ENCODE peak calls at places on chromosomes 2 and 18, in six cellular contexts. One of them, this sample, is unnamed.

GRCh38 chr2:144426981-144427479 is 92.9 kb downstream of the ZEB2 start:
- DNase-seq in coronary artery: no peak
- DNase-seq in cardiac fibroblast: peak
- DNase-seq in heart left ventricle: no peak
- DNase-seq in cardiac muscle cell: peak
- DNase-seq in lower leg skin: no peak
- DNase-seq in this sample: peak

GRCh38 chr2:71939588-71940535 is 207.8 kb downstream of the CYP26B1 start:
- DNase-seq in coronary artery: peak
- DNase-seq in cardiac fibroblast: peak
- DNase-seq in heart left ventricle: no peak
- DNase-seq in cardiac muscle cell: peak
- DNase-seq in lower leg skin: peak
- DNase-seq in this sample: peak

GRCh38 chr2:127065299-127065931 is 41.5 kb downstream of the BIN1 start:
- DNase-seq in coronary artery: no peak
- DNase-seq in cardiac fibroblast: no peak
- DNase-seq in heart left ventricle: no peak
- DNase-seq in cardiac muscle cell: no peak
- DNase-seq in lower leg skin: no peak
- DNase-seq in this sample: no peak

GRCh38 chr2:237452846-237453245 is 34.2 kb upstream of the MLPH start:
- DNase-seq in coronary artery: no peak
- DNase-seq in cardiac fibroblast: no peak
- DNase-seq in heart left ventricle: no peak
- DNase-seq in cardiac muscle cell: no peak
- DNase-seq in lower leg skin: no peak
- DNase-seq in this sample: no peak

GRCh38 chr2:239910404-239910803 is 114.7 kb downstream of the NDUFA10 start:
- DNase-seq in coronary artery: peak
- DNase-seq in cardiac fibroblast: no peak
- DNase-seq in heart left ventricle: no peak
- DNase-seq in cardiac muscle cell: no peak
- DNase-seq in lower leg skin: no peak
- DNase-seq in this sample: no peak

GRCh38 chr2:108947271-108947907 is 41.6 kb downstream of the EDAR start:
- DNase-seq in coronary artery: no peak
- DNase-seq in cardiac fibroblast: no peak
- DNase-seq in heart left ventricle: no peak
- DNase-seq in cardiac muscle cell: no peak
- DNase-seq in lower leg skin: no peak
- DNase-seq in this sample: no peak

GRCh38 chr18:48940854-48941531 is 9.8 kb downstream of the SMAD7 start:
- DNase-seq in coronary artery: no peak
- DNase-seq in cardiac fibroblast: no peak
- DNase-seq in heart left ventricle: no peak
- DNase-seq in cardiac muscle cell: no peak
- DNase-seq in lower leg skin: no peak
- DNase-seq in this sample: peak

GRCh38 chr2:209476367-209477191 is 52.7 kb downstream of the MAP2 start:
- DNase-seq in coronary artery: no peak
- DNase-seq in cardiac fibroblast: peak
- DNase-seq in heart left ventricle: no peak
- DNase-seq in cardiac muscle cell: peak
- DNase-seq in lower leg skin: no peak
- DNase-seq in this sample: peak

GRCh38 chr18:31044926-31045325 is 2.4 kb upstream of the DSC3 start:
- DNase-seq in coronary artery: no peak
- DNase-seq in cardiac fibroblast: peak
- DNase-seq in heart left ventricle: no peak
- DNase-seq in cardiac muscle cell: peak
- DNase-seq in lower leg skin: no peak
- DNase-seq in this sample: no peak

GRCh38 chr18:2908946-2909335 is 62.1 kb downstream of the EMILIN2 start:
- DNase-seq in coronary artery: peak
- DNase-seq in cardiac fibroblast: no peak
- DNase-seq in heart left ventricle: no peak
- DNase-seq in cardiac muscle cell: no peak
- DNase-seq in lower leg skin: no peak
- DNase-seq in this sample: no peak

GRCh38 chr2:203572316-203572715 is 37.2 kb upstream of the RAPH1 start:
- DNase-seq in coronary artery: no peak
- DNase-seq in cardiac fibroblast: no peak
- DNase-seq in heart left ventricle: no peak
- DNase-seq in cardiac muscle cell: no peak
- DNase-seq in lower leg skin: no peak
- DNase-seq in this sample: no peak

GRCh38 chr2:144890828-144891227 is 370.9 kb upstream of the ZEB2 start:
- DNase-seq in coronary artery: no peak
- DNase-seq in cardiac fibroblast: peak
- DNase-seq in heart left ventricle: no peak
- DNase-seq in cardiac muscle cell: peak
- DNase-seq in lower leg skin: no peak
- DNase-seq in this sample: peak

GRCh38 chr18:54217624-54218023 is 6.8 kb downstream of the MBD2 start:
- DNase-seq in coronary artery: no peak
- DNase-seq in cardiac fibroblast: no peak
- DNase-seq in heart left ventricle: no peak
- DNase-seq in cardiac muscle cell: no peak
- DNase-seq in lower leg skin: no peak
- DNase-seq in this sample: no peak

GRCh38 chr2:974454-974853 is 23.8 kb downstream of the SNTG2 start:
- DNase-seq in coronary artery: no peak
- DNase-seq in cardiac fibroblast: peak
- DNase-seq in heart left ventricle: no peak
- DNase-seq in cardiac muscle cell: peak
- DNase-seq in lower leg skin: no peak
- DNase-seq in this sample: no peak

GRCh38 chr2:40820319-40820718 is 368.4 kb upstream of the SLC8A1 start:
- DNase-seq in coronary artery: no peak
- DNase-seq in cardiac fibroblast: peak
- DNase-seq in heart left ventricle: no peak
- DNase-seq in cardiac muscle cell: no peak
- DNase-seq in lower leg skin: no peak
- DNase-seq in this sample: no peak

GRCh38 chr2:6069354-6069753 is 377.2 kb downstream of the SOX11 start:
- DNase-seq in coronary artery: no peak
- DNase-seq in cardiac fibroblast: no peak
- DNase-seq in heart left ventricle: no peak
- DNase-seq in cardiac muscle cell: no peak
- DNase-seq in lower leg skin: no peak
- DNase-seq in this sample: no peak

GRCh38 chr18:76882186-76882585 is 59.8 kb downstream of the ZNF236 start:
- DNase-seq in coronary artery: no peak
- DNase-seq in cardiac fibroblast: no peak
- DNase-seq in heart left ventricle: no peak
- DNase-seq in cardiac muscle cell: no peak
- DNase-seq in lower leg skin: no peak
- DNase-seq in this sample: no peak

GRCh38 chr2:25692143-25692542 is 18.8 kb upstream of the DTNB start:
- DNase-seq in coronary artery: no peak
- DNase-seq in cardiac fibroblast: peak
- DNase-seq in heart left ventricle: no peak
- DNase-seq in cardiac muscle cell: peak
- DNase-seq in lower leg skin: no peak
- DNase-seq in this sample: no peak

GRCh38 chr18:63987743-63988142 is 17.9 kb downstream of the SERPINB8 start:
- DNase-seq in coronary artery: no peak
- DNase-seq in cardiac fibroblast: peak
- DNase-seq in heart left ventricle: no peak
- DNase-seq in cardiac muscle cell: peak
- DNase-seq in lower leg skin: no peak
- DNase-seq in this sample: peak

GRCh38 chr18:61471832-61472406 is 138.7 kb downstream of the CDH20 start:
- DNase-seq in coronary artery: no peak
- DNase-seq in cardiac fibroblast: no peak
- DNase-seq in heart left ventricle: no peak
- DNase-seq in cardiac muscle cell: no peak
- DNase-seq in lower leg skin: no peak
- DNase-seq in this sample: no peak

GRCh38 chr2:17576802-17577201 is 36.3 kb downstream of the VSNL1 start:
- DNase-seq in coronary artery: no peak
- DNase-seq in cardiac fibroblast: no peak
- DNase-seq in heart left ventricle: no peak
- DNase-seq in cardiac muscle cell: no peak
- DNase-seq in lower leg skin: no peak
- DNase-seq in this sample: no peak

GRCh38 chr2:23436346-23437099 is 51.5 kb downstream of the KLHL29 start:
- DNase-seq in coronary artery: peak
- DNase-seq in cardiac fibroblast: no peak
- DNase-seq in heart left ventricle: no peak
- DNase-seq in cardiac muscle cell: no peak
- DNase-seq in lower leg skin: no peak
- DNase-seq in this sample: no peak

GRCh38 chr2:233938676-233939370 is 21.6 kb downstream of the TRPM8 start:
- DNase-seq in coronary artery: no peak
- DNase-seq in cardiac fibroblast: no peak
- DNase-seq in heart left ventricle: no peak
- DNase-seq in cardiac muscle cell: no peak
- DNase-seq in lower leg skin: no peak
- DNase-seq in this sample: no peak

GRCh38 chr2:169663247-169663646 is 31.0 kb downstream of the CFAP210 start:
- DNase-seq in coronary artery: no peak
- DNase-seq in cardiac fibroblast: no peak
- DNase-seq in heart left ventricle: no peak
- DNase-seq in cardiac muscle cell: no peak
- DNase-seq in lower leg skin: no peak
- DNase-seq in this sample: no peak

GRCh38 chr2:169664600-169664977 is 29.6 kb downstream of the CFAP210 start:
- DNase-seq in coronary artery: no peak
- DNase-seq in cardiac fibroblast: peak
- DNase-seq in heart left ventricle: no peak
- DNase-seq in cardiac muscle cell: peak
- DNase-seq in lower leg skin: no peak
- DNase-seq in this sample: no peak

GRCh38 chr2:169667583-169667982 is 26.6 kb downstream of the CFAP210 start:
- DNase-seq in coronary artery: no peak
- DNase-seq in cardiac fibroblast: no peak
- DNase-seq in heart left ventricle: no peak
- DNase-seq in cardiac muscle cell: no peak
- DNase-seq in lower leg skin: no peak
- DNase-seq in this sample: no peak

GRCh38 chr2:169662744-169663143 is 31.5 kb downstream of the CFAP210 start:
- DNase-seq in coronary artery: no peak
- DNase-seq in cardiac fibroblast: no peak
- DNase-seq in heart left ventricle: no peak
- DNase-seq in cardiac muscle cell: no peak
- DNase-seq in lower leg skin: no peak
- DNase-seq in this sample: no peak

GRCh38 chr2:169664978-169665930 is 29.0 kb downstream of the CFAP210 start:
- DNase-seq in coronary artery: no peak
- DNase-seq in cardiac fibroblast: peak
- DNase-seq in heart left ventricle: no peak
- DNase-seq in cardiac muscle cell: peak
- DNase-seq in lower leg skin: no peak
- DNase-seq in this sample: no peak
- TF ChIP-seq CTCF in coronary artery: no peak
- TF ChIP-seq CTCF in cardiac fibroblast: no peak
- TF ChIP-seq CTCF in heart left ventricle: no peak
- TF ChIP-seq CTCF in cardiac muscle cell: no peak
- TF ChIP-seq CTCF in lower leg skin: no peak
- TF ChIP-seq CTCF in this sample: no peak

GRCh38 chr2:173099271-173099670 is 23.6 kb downstream of the MAP3K20 start:
- DNase-seq in coronary artery: no peak
- DNase-seq in cardiac fibroblast: no peak
- DNase-seq in heart left ventricle: no peak
- DNase-seq in cardiac muscle cell: no peak
- DNase-seq in lower leg skin: no peak
- DNase-seq in this sample: no peak

GRCh38 chr2:173094731-173095130 is 19.1 kb downstream of the MAP3K20 start:
- DNase-seq in coronary artery: no peak
- DNase-seq in cardiac fibroblast: no peak
- DNase-seq in heart left ventricle: no peak
- DNase-seq in cardiac muscle cell: no peak
- DNase-seq in lower leg skin: no peak
- DNase-seq in this sample: no peak

GRCh38 chr2:173090973-173091660 is 15.5 kb downstream of the MAP3K20 start:
- DNase-seq in coronary artery: no peak
- DNase-seq in cardiac fibroblast: no peak
- DNase-seq in heart left ventricle: peak
- DNase-seq in cardiac muscle cell: no peak
- DNase-seq in lower leg skin: no peak
- DNase-seq in this sample: peak

GRCh38 chr2:173092844-173093402 is 17.3 kb downstream of the MAP3K20 start:
- DNase-seq in coronary artery: no peak
- DNase-seq in cardiac fibroblast: no peak
- DNase-seq in heart left ventricle: no peak
- DNase-seq in cardiac muscle cell: no peak
- DNase-seq in lower leg skin: no peak
- DNase-seq in this sample: no peak

DNA sequence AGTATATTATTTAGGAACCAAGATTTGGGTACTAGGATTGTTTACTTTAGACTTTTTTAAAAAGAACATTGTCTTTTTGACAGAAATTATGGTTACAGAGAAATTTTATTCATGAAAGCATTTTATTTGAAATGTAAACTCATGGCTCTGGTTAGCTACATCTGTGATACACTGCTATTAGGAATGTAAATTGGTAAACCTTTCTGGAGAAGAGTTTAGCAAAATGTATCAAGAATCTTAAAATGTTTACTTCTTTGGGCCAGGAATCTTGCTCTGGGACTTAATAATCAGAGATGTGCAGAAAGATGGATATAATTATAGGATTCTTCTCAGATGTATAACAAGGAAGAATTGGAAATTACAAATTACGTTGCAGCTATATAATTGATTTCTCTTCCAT is 19.7 kb downstream of the MAP3K20 start:
- DNase-seq in coronary artery: no peak
- DNase-seq in cardiac fibroblast: no peak
- DNase-seq in heart left ventricle: no peak
- DNase-seq in cardiac muscle cell: no peak
- DNase-seq in lower leg skin: no peak
- DNase-seq in this sample: no peak
- H3K4me3 ChIP-seq in coronary artery: no peak
- H3K4me3 ChIP-seq in cardiac fibroblast: no peak
- H3K4me3 ChIP-seq in heart left ventricle: no peak
- H3K4me3 ChIP-seq in cardiac muscle cell: no peak
- H3K4me3 ChIP-seq in lower leg skin: no peak
- H3K4me3 ChIP-seq in this sample: no peak

GRCh38 chr2:42928692-42929576 is 136.6 kb upstream of the HAAO start:
- DNase-seq in coronary artery: no peak
- DNase-seq in cardiac fibroblast: peak
- DNase-seq in heart left ventricle: no peak
- DNase-seq in cardiac muscle cell: peak
- DNase-seq in lower leg skin: no peak
- DNase-seq in this sample: peak
- TF ChIP-seq CTCF in coronary artery: no peak
- TF ChIP-seq CTCF in cardiac fibroblast: peak
- TF ChIP-seq CTCF in heart left ventricle: peak
- TF ChIP-seq CTCF in cardiac muscle cell: peak
- TF ChIP-seq CTCF in lower leg skin: no peak
- TF ChIP-seq CTCF in this sample: peak

DNA sequence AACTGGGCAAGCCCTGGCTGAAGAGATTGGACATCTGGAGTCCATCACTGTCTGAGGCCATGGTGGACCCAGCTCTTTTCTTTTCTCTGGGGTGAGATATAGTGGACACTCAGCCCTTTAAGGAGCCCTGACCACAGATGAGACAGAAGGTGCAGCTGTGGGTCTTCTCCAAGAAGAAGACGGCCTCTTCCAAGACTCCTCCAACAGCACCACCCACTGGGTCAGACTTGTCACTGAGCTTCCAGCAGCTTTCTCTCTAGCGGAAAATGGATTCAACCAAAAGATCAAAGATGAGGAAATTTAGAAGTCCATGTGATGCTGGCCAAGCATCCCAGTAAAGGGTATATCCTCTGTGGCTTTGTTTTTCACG is 27.3 kb downstream of the TWIST2 start:
- DNase-seq in coronary artery: no peak
- DNase-seq in cardiac fibroblast: peak
- DNase-seq in heart left ventricle: no peak
- DNase-seq in cardiac muscle cell: peak
- DNase-seq in lower leg skin: no peak
- DNase-seq in this sample: peak
- H3K4me3 ChIP-seq in coronary artery: no peak
- H3K4me3 ChIP-seq in cardiac fibroblast: no peak
- H3K4me3 ChIP-seq in heart left ventricle: no peak
- H3K4me3 ChIP-seq in cardiac muscle cell: no peak
- H3K4me3 ChIP-seq in lower leg skin: no peak
- H3K4me3 ChIP-seq in this sample: no peak